ENCODE peak calls at places on chromosomes 16 and 17, in seven cellular contexts. Y, P, H, A, S, Z and J are unnamed samples.

GRCh38 chr16:52799149-52799548 is 252.2 kb upstream of the TOX3 start:
- DNase-seq in Y (no peak), P (no peak), H (no peak), A (no peak), S (no peak), Z (no peak), J (no peak)

GRCh38 chr17:43546317-43547188 is at the start of gene ETV4:
- DNase-seq in Y (peak; percentile 89), P (peak; percentile 96), H (peak; percentile 95), A (peak; percentile 95), S (peak; percentile 96), Z (peak; percentile 83), J (peak; percentile 67)

GRCh38 chr16:13136896-13137295 is 235.5 kb downstream of the SHISA9 start:
- DNase-seq in Y (no peak), P (peak; percentile 78), H (no peak), A (no peak), S (no peak), Z (no peak), J (no peak)

GRCh38 chr16:52368899-52369298 is 178.0 kb downstream of the TOX3 start:
- DNase-seq in Y (no peak), P (no peak), H (no peak), A (no peak), S (no peak), Z (no peak), J (no peak)

GRCh38 chr17:60073621-60074020 is 5.1 kb downstream of the HEATR6 start:
- DNase-seq in Y (no peak), P (no peak), H (no peak), A (no peak), S (no peak), Z (no peak), J (no peak)

GRCh38 chr16:51151435-51151950 is 423 bp upstream of the SALL1 start:
- DNase-seq in Y (no peak), P (no peak), H (peak; percentile 65), A (peak; percentile 86), S (peak; percentile 84), Z (peak; percentile 81), J (no peak)

GRCh38 chr16:15493416-15494181 is 59.2 kb downstream of the BMERB1 start:
- DNase-seq in Y (no peak), P (no peak), H (no peak), A (no peak), S (no peak), Z (peak; percentile 93), J (no peak)

GRCh38 chr16:14013145-14013570 is 58.0 kb upstream of the MRTFB start:
- DNase-seq in Y (no peak), P (no peak), H (no peak), A (no peak), S (no peak), Z (no peak), J (no peak)

GRCh38 chr16:4487955-4488481 is 11.8 kb downstream of the HMOX2 start:
- DNase-seq in Y (no peak), P (peak; percentile 73), H (no peak), A (no peak), S (no peak), Z (peak; percentile 86), J (no peak)

GRCh38 chr16:48911700-48912099 is 301.7 kb upstream of the N4BP1 start:
- DNase-seq in Y (no peak), P (peak; percentile 15), H (no peak), A (no peak), S (no peak), Z (peak; percentile 3), J (no peak)

GRCh38 chr16:73669535-73670274 is 621.8 kb upstream of the ZFHX3 start:
- DNase-seq in Y (no peak), P (no peak), H (no peak), A (no peak), S (no peak), Z (no peak), J (no peak)